ENCODE peak calls at places on chromosomes 12 and 14, in eight cellular contexts. M is prostate gland, T is H1, U is suprapubic skin, H is adrenal gland, Q is spleen, R is HepG2, K is GM12891. G is an unnamed sample.

GRCh38 chr12:25713264-25713663 is 160.2 kb upstream of the LMNTD1 start:
- DNase-seq in Q (no peak), U (no peak), R (no peak), H (no peak), M (no peak), K (peak), T (no peak), G (no peak)

GRCh38 chr12:2248901-2249381 is 196.2 kb downstream of the CACNA1C start:
- DNase-seq in H (no peak), U (no peak), M (no peak), T (no peak), R (no peak), K (peak), Q (no peak), G (no peak)

GRCh38 chr12:9810721-9811120 is 16.6 kb upstream of the KLRF1 start:
- DNase-seq in R (no peak), T (no peak), K (no peak), Q (no peak), H (no peak), M (no peak), U (no peak), G (no peak)

GRCh38 chr12:46825526-46826414 is at the start of gene SLC38A4:
- DNase-seq in K (no peak), T (peak), U (no peak), Q (no peak), M (no peak), R (peak), H (peak), G (no peak)

GRCh38 chr14:65639216-65639615 is 226.7 kb downstream of the FUT8 start:
- DNase-seq in U (no peak), K (no peak), H (no peak), Q (no peak), T (no peak), R (peak), M (no peak), G (no peak)

GRCh38 chr14:50892255-50892654 is 20.4 kb downstream of the ABHD12B start:
- DNase-seq in R (peak), T (no peak), U (no peak), H (no peak), Q (no peak), M (no peak), K (no peak), G (no peak)

GRCh38 chr12:53726342-53726741 is 910 bp downstream of the CALCOCO1 start:
- DNase-seq in U (no peak), K (no peak), H (no peak), R (peak), T (no peak), Q (peak), M (no peak), G (no peak)

GRCh38 chr14:71139058-71139946 is 232.0 kb downstream of the PCNX1 start:
- DNase-seq in K (peak), M (peak), Q (peak), H (peak), T (peak), U (peak), R (peak), G (no peak)

GRCh38 chr14:34030864-34031263 is 80.0 kb upstream of the EGLN3 start:
- DNase-seq in T (no peak), Q (no peak), U (no peak), K (no peak), H (no peak), M (no peak), R (no peak), G (no peak)

GRCh38 chr14:95522116-95522515 is 5.7 kb upstream of the SYNE3 start:
- DNase-seq in Q (no peak), H (no peak), M (no peak), K (no peak), U (peak), T (no peak), R (no peak), G (no peak)

GRCh38 chr14:95523051-95523817 is 6.8 kb upstream of the SYNE3 start:
- DNase-seq in M (no peak), Q (no peak), U (no peak), K (no peak), H (no peak), R (peak), T (no peak), G (no peak)

GRCh38 chr14:95522556-95522955 is 6.1 kb upstream of the SYNE3 start:
- DNase-seq in H (no peak), T (no peak), K (no peak), M (no peak), R (no peak), U (no peak), Q (no peak), G (no peak)

GRCh38 chr14:95524706-95525512 is 8.5 kb upstream of the SYNE3 start:
- DNase-seq in R (peak), K (no peak), H (no peak), Q (no peak), U (no peak), T (no peak), M (no peak), G (no peak)

GRCh38 chr14:95523818-95524448 is 7.5 kb upstream of the SYNE3 start:
- DNase-seq in R (peak), K (no peak), M (no peak), H (no peak), T (no peak), U (no peak), Q (no peak), G (no peak)
- TF ChIP-seq POLR2A in R (peak), K (no peak), M (no peak), H (no peak), T (no peak), U (no peak), Q (no peak), G (no peak)

GRCh38 chr14:104734601-104734990 is 10.6 kb downstream of the ADSS1 start:
- DNase-seq in Q (no peak), H (no peak), U (no peak), T (no peak), K (no peak), M (no peak), R (no peak), G (no peak)

GRCh38 chr14:104734051-104734587 is 10.1 kb downstream of the ADSS1 start:
- DNase-seq in K (no peak), Q (no peak), H (no peak), R (no peak), M (no peak), U (no peak), T (no peak), G (no peak)

GRCh38 chr14:104732355-104732804 is 8.4 kb downstream of the ADSS1 start:
- DNase-seq in U (no peak), R (no peak), Q (no peak), H (peak), T (no peak), K (no peak), M (no peak), G (no peak)

GRCh38 chr14:104731925-104732294 is 7.9 kb downstream of the ADSS1 start:
- DNase-seq in K (no peak), U (no peak), R (no peak), M (no peak), Q (no peak), T (no peak), H (no peak), G (no peak)

GRCh38 chr14:104732931-104733681 is 9.1 kb downstream of the ADSS1 start:
- DNase-seq in Q (no peak), T (no peak), H (peak), M (no peak), U (no peak), K (no peak), R (no peak), G (no peak)
- TF ChIP-seq POLR2A in Q (no peak), T (no peak), H (no peak), M (no peak), U (no peak), K (no peak), R (no peak), G (no peak)

GRCh38 chr12:119175115-119175514 is 3.6 kb upstream of the HSPB8 start:
- DNase-seq in K (no peak), U (no peak), T (no peak), H (no peak), M (no peak), Q (no peak), R (no peak), G (no peak)
- TF ChIP-seq POLR2A in K (no peak), U (no peak), T (no peak), H (no peak), M (no peak), Q (no peak), R (no peak), G (no peak)

DNA sequence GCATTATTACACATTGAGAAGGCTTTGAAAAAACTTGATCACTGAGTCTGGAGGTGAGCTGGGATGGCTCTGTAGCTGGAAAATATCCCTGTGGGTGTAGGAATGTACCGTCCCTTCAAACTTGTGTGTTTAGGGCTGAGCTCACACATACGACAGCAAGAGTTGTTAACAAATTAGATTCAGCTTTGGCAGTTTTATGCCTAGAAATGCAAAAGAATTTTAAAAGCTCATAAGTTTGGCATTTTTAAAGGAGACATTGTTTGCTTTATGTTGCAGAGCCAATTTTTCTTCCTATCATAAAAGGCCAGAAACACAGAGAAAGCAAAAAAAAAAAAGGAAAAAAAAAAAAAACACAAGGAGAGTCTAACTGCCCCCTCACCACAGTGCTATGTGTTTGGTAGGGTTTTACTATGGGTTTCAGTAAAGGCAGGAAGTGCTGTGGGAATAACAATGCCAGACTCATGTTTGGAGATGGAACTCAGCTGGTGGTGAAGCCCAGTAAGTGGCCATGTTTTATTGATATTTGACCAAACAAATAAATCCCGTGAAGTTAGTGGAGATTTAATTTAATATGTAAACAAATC is 78.4 kb downstream of the DAD1 start:
- DNase-seq in M (no peak), Q (no peak), R (no peak), K (no peak), U (no peak), H (no peak), T (no peak), G (no peak)
- TF ChIP-seq POLR2A in M (no peak), Q (no peak), R (no peak), K (peak), U (no peak), H (no peak), T (no peak), G (no peak)

GRCh38 chr12:55815473-55815872 is 2.1 kb downstream of the SARNP start:
- DNase-seq in M (no peak), R (no peak), U (peak), H (no peak), T (no peak), K (no peak), Q (no peak), G (no peak)

GRCh38 chr12:55818886-55819285 is 1.0 kb downstream of the ORMDL2 start:
- DNase-seq in Q (no peak), H (no peak), M (no peak), T (no peak), K (no peak), U (peak), R (no peak), G (no peak)

GRCh38 chr12:55816876-55817351 is 610 bp downstream of the SARNP start:
- DNase-seq in H (peak), K (no peak), R (no peak), T (peak), U (peak), Q (no peak), M (no peak), G (no peak)

GRCh38 chr12:55818140-55818728 is 393 bp downstream of the ORMDL2 start:
- DNase-seq in R (no peak), T (no peak), M (no peak), Q (no peak), H (no peak), K (no peak), U (no peak), G (no peak)

DNA sequence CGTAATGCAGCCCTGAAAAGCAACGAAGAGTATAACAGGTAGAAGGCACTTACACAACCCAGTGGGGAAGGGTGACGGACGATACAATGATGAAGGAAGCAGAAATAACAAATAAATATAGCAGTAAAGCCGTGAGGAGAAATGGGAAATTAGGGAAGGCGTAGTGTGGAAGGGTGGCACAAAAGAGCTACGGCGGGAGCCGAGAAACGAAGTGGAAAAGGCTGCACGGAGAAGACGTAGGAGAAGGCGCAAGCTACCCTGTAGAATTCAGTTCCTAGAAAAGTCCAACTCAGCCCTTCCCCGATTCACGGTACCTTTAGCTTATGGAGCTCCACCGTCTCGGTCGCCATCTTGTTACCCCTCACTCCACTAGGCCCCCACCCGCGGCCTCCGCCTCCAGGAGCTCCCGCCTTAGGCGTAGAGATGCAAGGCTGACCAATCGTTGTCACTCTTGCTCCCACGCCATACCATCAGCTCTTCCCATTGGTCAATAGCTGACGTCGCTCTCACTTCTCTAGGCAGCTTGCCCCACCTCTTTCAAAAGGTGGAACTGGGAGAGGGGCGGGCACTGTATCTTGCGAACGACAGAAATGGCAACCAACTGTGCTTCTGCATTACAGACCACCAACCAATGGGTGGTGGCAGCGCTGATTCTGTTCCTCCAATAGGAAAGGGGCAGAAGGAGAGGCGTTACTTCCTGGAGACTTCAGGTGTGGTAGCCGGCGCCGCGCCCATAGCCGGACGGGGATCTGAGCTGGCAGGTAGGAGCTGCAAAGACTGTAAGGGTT is at the start of the genes ORMDL2 and SARNP:
- DNase-seq in H (peak), T (peak), U (peak), K (peak), Q (peak), R (peak), M (peak), G (peak)
- TF ChIP-seq POLR2A in H (peak), T (peak), U (peak), K (peak), Q (peak), R (peak), M (peak), G (no peak)

GRCh38 chr12:64627781-64628180 is 17.5 kb downstream of the RASSF3 start:
- DNase-seq in H (no peak), M (no peak), T (no peak), U (no peak), R (no peak), Q (no peak), K (no peak), G (no peak)

GRCh38 chr12:64631197-64631596 is 20.9 kb downstream of the RASSF3 start:
- DNase-seq in H (no peak), K (no peak), T (no peak), U (no peak), Q (no peak), R (no peak), M (no peak), G (no peak)

GRCh38 chr12:64621257-64621942 is 11.1 kb downstream of the RASSF3 start:
- DNase-seq in H (no peak), T (no peak), U (no peak), K (no peak), R (no peak), M (no peak), Q (no peak), G (no peak)

GRCh38 chr12:64624035-64624434 is 13.7 kb downstream of the RASSF3 start:
- DNase-seq in Q (no peak), K (no peak), U (no peak), R (no peak), M (no peak), T (no peak), H (no peak), G (no peak)

GRCh38 chr12:64625243-64626077 is 15.2 kb downstream of the RASSF3 start:
- DNase-seq in Q (no peak), T (no peak), M (peak), K (no peak), H (peak), R (peak), U (peak), G (no peak)
- TF ChIP-seq POLR2A in Q (no peak), T (no peak), M (no peak), K (peak), H (no peak), R (no peak), U (no peak), G (peak)

GRCh38 chr12:116818948-116819832 is 62.1 kb downstream of the HRK start:
- DNase-seq in H (peak), T (peak), K (peak), Q (peak), M (peak), U (peak), R (peak), G (peak)
- TF ChIP-seq POLR2A in H (peak), T (peak), K (peak), Q (no peak), M (peak), U (peak), R (peak), G (peak)

G was measured in esophagus squamous epithelium.